ENCODE peak calls at places on chromosome 20, in five cellular contexts. S, N, L, E and D are unnamed samples.

GRCh38 chr20:6496874-6497273 is 270.6 kb upstream of the BMP2 start:
- DNase-seq in S (no peak), N (no peak), L (no peak), E (no peak), D (no peak)

GRCh38 chr20:13745784-13746183 is 38.9 kb downstream of the ESF1 start:
- DNase-seq in S (no peak), N (no peak), L (no peak), E (no peak), D (no peak)

GRCh38 chr20:21340991-21341722 is 38.0 kb downstream of the XRN2 start:
- DNase-seq in S (no peak), N (no peak), L (no peak), E (no peak), D (no peak)

GRCh38 chr20:22901164-22901563 is 133.9 kb upstream of the SSTR4 start:
- DNase-seq in S (no peak), N (no peak), L (no peak), E (no peak), D (no peak)

GRCh38 chr20:34990661-34991214 is 35.1 kb downstream of the MYH7B start:
- DNase-seq in S (no peak), N (no peak), L (no peak), E (no peak), D (no peak)

GRCh38 chr20:58892126-58892931 is 39.8 kb downstream of the GNAS start:
- DNase-seq in S (no peak), N (peak; percentile 80), L (no peak), E (peak; percentile 79), D (peak; percentile 12)

GRCh38 chr20:31712564-31713311 is 9.9 kb downstream of the BCL2L1 start:
- DNase-seq in S (no peak), N (peak; percentile 95), L (peak; percentile 92), E (no peak), D (no peak)

GRCh38 chr20:3283222-3283820 is 44.3 kb upstream of the SLC4A11 start:
- DNase-seq in S (no peak), N (no peak), L (no peak), E (no peak), D (no peak)

GRCh38 chr20:38446441-38447209 is 11.5 kb upstream of the SNHG17 start:
- DNase-seq in S (peak; percentile 56), N (peak; percentile 95), L (peak; percentile 89), E (peak; percentile 93), D (peak; percentile 62)

GRCh38 chr20:22579119-22579427 is 5.3 kb downstream of the FOXA2 start:
- DNase-seq in S (no peak), N (no peak), L (no peak), E (no peak), D (no peak)

GRCh38 chr20:11217322-11217989 is 543.7 kb upstream of the JAG1 start:
- DNase-seq in S (no peak), N (no peak), L (no peak), E (no peak), D (no peak)

GRCh38 chr20:4569092-4569491 is 152.6 kb upstream of the PRND start:
- DNase-seq in S (no peak), N (peak; percentile 40), L (no peak), E (no peak), D (no peak)

GRCh38 chr20:15012551-15012950 is 675.1 kb upstream of the FLRT3 start:
- DNase-seq in S (no peak), N (no peak), L (no peak), E (no peak), D (no peak)

GRCh38 chr20:44069203-44069931 is 117.6 kb downstream of the JPH2 start:
- DNase-seq in S (peak; percentile 57), N (no peak), L (no peak), E (no peak), D (no peak)

GRCh38 chr20:5608448-5609161 is 141.6 kb upstream of the SHLD1 start:
- DNase-seq in S (no peak), N (peak; percentile 52), L (no peak), E (no peak), D (no peak)

GRCh38 chr20:11186301-11187008 is 512.7 kb upstream of the JAG1 start:
- DNase-seq in S (no peak), N (no peak), L (no peak), E (no peak), D (no peak)

DNA sequence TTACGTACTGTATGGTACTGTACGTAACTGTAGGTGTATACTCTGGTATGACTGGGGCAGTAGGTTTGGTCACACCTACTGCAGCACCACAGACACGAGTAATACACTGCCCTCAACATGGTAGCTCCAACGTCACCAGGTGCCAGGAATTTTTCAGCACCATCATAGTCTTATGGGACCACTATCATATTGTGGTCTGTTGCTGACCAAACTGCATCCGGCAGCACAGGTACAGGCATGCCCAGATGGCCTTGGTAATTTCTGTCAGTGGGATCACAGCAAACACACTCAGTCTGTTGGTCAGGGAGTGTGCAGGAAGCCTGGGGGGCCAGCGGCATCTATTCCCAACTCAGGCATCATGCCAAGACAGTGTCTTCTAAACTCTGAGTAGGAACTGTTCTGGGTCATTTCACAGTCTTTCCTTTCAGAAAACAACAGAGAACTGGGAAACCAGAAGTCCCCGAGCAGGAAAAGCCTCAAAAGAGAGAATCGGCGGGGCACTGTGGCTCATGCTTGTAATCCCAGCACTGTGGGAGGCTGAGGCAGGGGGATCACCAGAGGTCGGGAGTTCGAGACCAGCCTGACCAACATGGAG is 5.8 kb downstream of the YTHDF1 start:
- DNase-seq in S (no peak), N (no peak), L (no peak), E (no peak), D (no peak)
- TF ChIP-seq REST in S (no peak), N (no peak), L (no peak), E (no peak), D (no peak)

GRCh38 chr20:56234110-56234509 is 14.4 kb upstream of the MC3R start:
- DNase-seq in S (no peak), N (no peak), L (no peak), E (peak; percentile 22), D (no peak)
- TF ChIP-seq CTCF in S (no peak), N (no peak), L (no peak), E (no peak), D (no peak)

GRCh38 chr20:25052255-25053206 is 5.4 kb downstream of the ACSS1 start:
- DNase-seq in S (no peak), N (no peak), L (no peak), E (no peak), D (no peak)

GRCh38 chr20:25051386-25052155 is 6.4 kb downstream of the ACSS1 start:
- DNase-seq in S (no peak), N (no peak), L (no peak), E (no peak), D (no peak)

GRCh38 chr20:25049261-25050060 is 8.5 kb downstream of the ACSS1 start:
- DNase-seq in S (no peak), N (no peak), L (no peak), E (no peak), D (no peak)

GRCh38 chr20:25050082-25050481 is 7.9 kb downstream of the ACSS1 start:
- DNase-seq in S (no peak), N (no peak), L (no peak), E (no peak), D (no peak)

GRCh38 chr20:25050501-25051350 is 7.2 kb downstream of the ACSS1 start:
- DNase-seq in S (no peak), N (no peak), L (no peak), E (no peak), D (no peak)
- H3K4me1 ChIP-seq in S (peaks cover 38% of the 10 kb centered on the region), N (peaks cover 24% of the 10 kb centered on the region), L (no peaks in the 10 kb centered on the region), E (no peaks in the 10 kb centered on the region), D (peaks cover 16% of the 10 kb centered on the region)

GRCh38 chr20:61684583-61685235 is 381.0 kb downstream of the TAF4 start:
- DNase-seq in S (no peak), N (no peak), L (no peak), E (no peak), D (no peak)

GRCh38 chr20:61684136-61684535 is 381.5 kb downstream of the TAF4 start:
- DNase-seq in S (no peak), N (no peak), L (no peak), E (no peak), D (no peak)

GRCh38 chr20:61682114-61682997 is 383.3 kb downstream of the TAF4 start:
- DNase-seq in S (no peak), N (no peak), L (no peak), E (no peak), D (no peak)

GRCh38 chr20:61683721-61684120 is 382.0 kb downstream of the TAF4 start:
- DNase-seq in S (no peak), N (no peak), L (no peak), E (no peak), D (no peak)

GRCh38 chr20:61682998-61683681 is 382.5 kb downstream of the TAF4 start:
- DNase-seq in S (no peak), N (no peak), L (no peak), E (no peak), D (no peak)
- TF ChIP-seq REST in S (no peak), N (no peak), L (no peak), E (no peak), D (no peak)

DNA sequence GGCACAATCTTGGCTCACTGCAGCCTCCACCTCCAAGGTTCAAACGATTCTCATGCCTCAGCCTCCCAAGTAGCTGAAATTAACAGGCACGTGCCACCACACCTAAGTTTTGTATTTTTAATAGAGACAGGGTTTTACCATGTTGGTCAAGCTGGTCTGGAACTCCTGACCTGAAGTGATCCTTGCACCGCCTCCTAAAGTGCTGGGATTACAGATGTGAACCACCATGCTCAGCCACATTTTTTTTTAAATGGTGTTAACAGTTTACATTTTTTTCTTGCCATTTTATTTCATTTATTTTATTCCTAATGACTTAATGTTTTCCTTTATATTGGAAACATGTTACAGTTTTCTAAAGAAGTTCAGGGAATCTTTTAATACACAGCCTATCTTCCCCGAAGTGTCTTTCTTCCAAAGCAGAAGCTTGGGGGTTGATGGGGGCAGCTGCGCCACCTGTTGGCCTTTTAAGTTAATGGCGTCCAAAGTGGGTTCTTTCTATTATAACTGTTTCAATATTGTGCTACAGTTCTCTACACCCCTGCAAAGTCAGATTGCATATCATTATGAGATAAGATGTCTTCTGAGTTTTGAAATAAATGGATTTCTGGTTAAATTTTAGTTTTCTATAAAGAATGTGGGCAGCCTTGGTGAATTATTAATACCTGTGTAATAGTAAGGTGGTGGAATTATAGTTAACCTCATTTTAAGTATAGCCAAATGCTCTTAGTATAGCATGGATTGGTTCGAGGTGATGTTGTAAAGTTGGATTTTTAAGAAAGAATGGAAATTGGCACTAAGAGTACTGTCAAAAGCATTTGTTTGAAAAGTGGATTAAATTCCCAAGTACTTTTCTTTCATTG is 42.0 kb upstream of the PLCG1 start:
- DNase-seq in S (no peak), N (peak; percentile 64), L (peak; percentile 18), E (peak; percentile 68), D (peak; percentile 18)
- TF ChIP-seq CTCF in S (peak; percentile 84), N (peak; percentile 91), L (peak; percentile 73), E (peak; percentile 91), D (peak; percentile 91)